ENCODE peak calls at places on chromosomes 4 and X, in eight cellular contexts. W, O, V, E, Y, G, Q and Z are unnamed samples.

GRCh38 chr4:57187241-57187640 is 77.1 kb upstream of the IGFBP7 start:
- DNase-seq in W (no peak), O (no peak), V (peak), E (no peak), Y (no peak), G (no peak), Q (no peak), Z (no peak)

GRCh38 chrX:41887691-41888090 is 35.7 kb downstream of the CASK start:
- DNase-seq in W (no peak), O (no peak), V (no peak), E (no peak), Y (no peak), G (no peak), Q (no peak), Z (no peak)

GRCh38 chrX:20500171-20500865 is 233.6 kb upstream of the RPS6KA3 start:
- DNase-seq in W (no peak), O (no peak), V (no peak), E (no peak), Y (no peak), G (no peak), Q (peak), Z (no peak)

GRCh38 chrX:7163146-7163677 is 15.3 kb upstream of the PUDP start:
- DNase-seq in W (no peak), O (no peak), V (no peak), E (no peak), Y (no peak), G (no peak), Q (no peak), Z (no peak)

GRCh38 chrX:139759637-139760036 is 51.7 kb upstream of the MCF2 start:
- DNase-seq in W (no peak), O (no peak), V (peak), E (no peak), Y (no peak), G (no peak), Q (no peak), Z (no peak)

GRCh38 chr4:103718993-103719319 is 829 bp downstream of the TACR3 start:
- DNase-seq in W (no peak), O (no peak), V (no peak), E (no peak), Y (no peak), G (no peak), Q (no peak), Z (no peak)

GRCh38 chrX:1167466-1167865 is 45.0 kb downstream of the CRLF2 start:
- DNase-seq in W (no peak), O (no peak), V (no peak), E (no peak), Y (no peak), G (no peak), Q (no peak), Z (no peak)

GRCh38 chr4:10893417-10893816 is 208.8 kb upstream of the CLNK start:
- DNase-seq in W (no peak), O (no peak), V (no peak), E (no peak), Y (peak), G (no peak), Q (no peak), Z (no peak)